ENCODE peak calls at places on chromosomes 1 and 21, in six cellular contexts. One of them, this sample, is unnamed.
A peak's percentile ranks its signal among the peaks of the same experiment; 100 is the strongest.

GRCh38 chr1:56378376-56379070 is 200.8 kb downstream of the PLPP3 start:
- DNase-seq in activated CD4-positive, alpha-beta T cell treated with anti-CD3 and anti-CD28 coated beads, Interleukin-2, amount 50 U/mL, for 48 hours: no peak
- DNase-seq in GM12892: no peak
- DNase-seq in NB4: no peak
- DNase-seq in neural progenitor cell: no peak
- DNase-seq in NCI-H2029 treated with DMSO at 0.1 percent for 48 hours: no peak
- DNase-seq in this sample: no peak

GRCh38 chr1:19139711-19140110 is 70.4 kb downstream of the UBR4 start:
- DNase-seq in activated CD4-positive, alpha-beta T cell treated with anti-CD3 and anti-CD28 coated beads, Interleukin-2, amount 50 U/mL, for 48 hours: no peak
- DNase-seq in GM12892: no peak
- DNase-seq in NB4: no peak
- DNase-seq in neural progenitor cell: no peak
- DNase-seq in NCI-H2029 treated with DMSO at 0.1 percent for 48 hours: no peak
- DNase-seq in this sample: no peak

GRCh38 chr21:23801292-23801691 is 1806.0 kb downstream of the MRPL39 start:
- DNase-seq in activated CD4-positive, alpha-beta T cell treated with anti-CD3 and anti-CD28 coated beads, Interleukin-2, amount 50 U/mL, for 48 hours: no peak
- DNase-seq in GM12892: no peak
- DNase-seq in NB4: peak; percentile 16
- DNase-seq in neural progenitor cell: no peak
- DNase-seq in NCI-H2029 treated with DMSO at 0.1 percent for 48 hours: no peak
- DNase-seq in this sample: no peak

GRCh38 chr1:235426143-235426542 is 58.9 kb downstream of the TBCE start:
- DNase-seq in activated CD4-positive, alpha-beta T cell treated with anti-CD3 and anti-CD28 coated beads, Interleukin-2, amount 50 U/mL, for 48 hours: no peak
- DNase-seq in GM12892: no peak
- DNase-seq in NB4: no peak
- DNase-seq in neural progenitor cell: no peak
- DNase-seq in NCI-H2029 treated with DMSO at 0.1 percent for 48 hours: no peak
- DNase-seq in this sample: no peak

GRCh38 chr1:9721606-9722377 is 70.3 kb downstream of the PIK3CD start:
- DNase-seq in activated CD4-positive, alpha-beta T cell treated with anti-CD3 and anti-CD28 coated beads, Interleukin-2, amount 50 U/mL, for 48 hours: peak; percentile 81
- DNase-seq in GM12892: peak; percentile 66
- DNase-seq in NB4: peak; percentile 50
- DNase-seq in neural progenitor cell: peak; percentile 77
- DNase-seq in NCI-H2029 treated with DMSO at 0.1 percent for 48 hours: no peak
- DNase-seq in this sample: no peak

GRCh38 chr1:211548321-211549091 is 30.5 kb downstream of the SLC30A1 start:
- DNase-seq in activated CD4-positive, alpha-beta T cell treated with anti-CD3 and anti-CD28 coated beads, Interleukin-2, amount 50 U/mL, for 48 hours: peak; percentile 43
- DNase-seq in GM12892: no peak
- DNase-seq in NB4: no peak
- DNase-seq in neural progenitor cell: no peak
- DNase-seq in NCI-H2029 treated with DMSO at 0.1 percent for 48 hours: no peak
- DNase-seq in this sample: no peak

GRCh38 chr21:45041984-45042663 is 32.3 kb upstream of the ADARB1 start:
- DNase-seq in activated CD4-positive, alpha-beta T cell treated with anti-CD3 and anti-CD28 coated beads, Interleukin-2, amount 50 U/mL, for 48 hours: no peak
- DNase-seq in GM12892: no peak
- DNase-seq in NB4: no peak
- DNase-seq in neural progenitor cell: no peak
- DNase-seq in NCI-H2029 treated with DMSO at 0.1 percent for 48 hours: no peak
- DNase-seq in this sample: no peak

GRCh38 chr21:44920694-44921604 is at the start of gene ITGB2:
- DNase-seq in activated CD4-positive, alpha-beta T cell treated with anti-CD3 and anti-CD28 coated beads, Interleukin-2, amount 50 U/mL, for 48 hours: peak; percentile 81
- DNase-seq in GM12892: no peak
- DNase-seq in NB4: peak; percentile 95
- DNase-seq in neural progenitor cell: no peak
- DNase-seq in NCI-H2029 treated with DMSO at 0.1 percent for 48 hours: no peak
- DNase-seq in this sample: no peak

GRCh38 chr1:174021611-174022079 is 512 bp downstream of the RC3H1 start:
- DNase-seq in activated CD4-positive, alpha-beta T cell treated with anti-CD3 and anti-CD28 coated beads, Interleukin-2, amount 50 U/mL, for 48 hours: peak; percentile 46
- DNase-seq in GM12892: peak; percentile 18
- DNase-seq in NB4: peak; percentile 67
- DNase-seq in neural progenitor cell: peak; percentile 82
- DNase-seq in NCI-H2029 treated with DMSO at 0.1 percent for 48 hours: no peak
- DNase-seq in this sample: no peak

GRCh38 chr1:170205301-170205700 is 59.5 kb downstream of the NTMT2 start:
- DNase-seq in activated CD4-positive, alpha-beta T cell treated with anti-CD3 and anti-CD28 coated beads, Interleukin-2, amount 50 U/mL, for 48 hours: no peak
- DNase-seq in GM12892: no peak
- DNase-seq in NB4: no peak
- DNase-seq in neural progenitor cell: no peak
- DNase-seq in NCI-H2029 treated with DMSO at 0.1 percent for 48 hours: no peak
- DNase-seq in this sample: no peak

GRCh38 chr1:79711001-79711431 is 704.5 kb upstream of the ADGRL4 start:
- DNase-seq in activated CD4-positive, alpha-beta T cell treated with anti-CD3 and anti-CD28 coated beads, Interleukin-2, amount 50 U/mL, for 48 hours: no peak
- DNase-seq in GM12892: no peak
- DNase-seq in NB4: no peak
- DNase-seq in neural progenitor cell: no peak
- DNase-seq in NCI-H2029 treated with DMSO at 0.1 percent for 48 hours: no peak
- DNase-seq in this sample: peak; percentile 67

GRCh38 chr21:41650526-41651145 is 116.2 kb downstream of the RIPK4 start:
- DNase-seq in activated CD4-positive, alpha-beta T cell treated with anti-CD3 and anti-CD28 coated beads, Interleukin-2, amount 50 U/mL, for 48 hours: no peak
- DNase-seq in GM12892: no peak
- DNase-seq in NB4: no peak
- DNase-seq in neural progenitor cell: no peak
- DNase-seq in NCI-H2029 treated with DMSO at 0.1 percent for 48 hours: no peak
- DNase-seq in this sample: no peak

This sample was measured in kidney epithelial cell.